ENCODE peak calls at places on chromosomes 6 and 20, in four cellular contexts. One of them, this sample, is unnamed.
A peak's percentile ranks its signal among the peaks of the same experiment; 100 is the strongest.

GRCh38 chr6:89433637-89434499 is 916 bp downstream of the ANKRD6 start:
- DNase-seq in body of pancreas: peak; percentile 27
- DNase-seq in breast epithelium: peak; percentile 34
- DNase-seq in lower leg skin: no peak
- DNase-seq in this sample: peak; percentile 20

GRCh38 chr20:62277253-62277652 is 25.5 kb upstream of the ADRM1 start:
- DNase-seq in body of pancreas: no peak
- DNase-seq in breast epithelium: no peak
- DNase-seq in lower leg skin: no peak
- DNase-seq in this sample: no peak

GRCh38 chr20:11451793-11452291 is 465.9 kb upstream of the BTBD3 start:
- DNase-seq in body of pancreas: no peak
- DNase-seq in breast epithelium: no peak
- DNase-seq in lower leg skin: no peak
- DNase-seq in this sample: no peak

GRCh38 chr20:45833883-45834796 is 541 bp downstream of the SNX21 start:
- DNase-seq in body of pancreas: peak; percentile 57
- DNase-seq in breast epithelium: peak; percentile 61
- DNase-seq in lower leg skin: peak; percentile 73
- DNase-seq in this sample: peak; percentile 75

GRCh38 chr20:3654326-3655031 is 8.7 kb downstream of the GFRA4 start:
- DNase-seq in body of pancreas: peak; percentile 6
- DNase-seq in breast epithelium: no peak
- DNase-seq in lower leg skin: no peak
- DNase-seq in this sample: no peak

GRCh38 chr6:169420912-169421543 is 167.4 kb upstream of the THBS2 start:
- DNase-seq in body of pancreas: peak; percentile 38
- DNase-seq in breast epithelium: no peak
- DNase-seq in lower leg skin: no peak
- DNase-seq in this sample: peak; percentile 50

GRCh38 chr6:47352966-47353365 is 43.3 kb upstream of the TNFRSF21 start:
- DNase-seq in body of pancreas: no peak
- DNase-seq in breast epithelium: no peak
- DNase-seq in lower leg skin: no peak
- DNase-seq in this sample: no peak

GRCh38 chr6:11380969-11381744 is 148.7 kb upstream of the NEDD9 start:
- DNase-seq in body of pancreas: no peak
- DNase-seq in breast epithelium: no peak
- DNase-seq in lower leg skin: no peak
- DNase-seq in this sample: no peak

GRCh38 chr20:61659652-61660346 is 405.9 kb downstream of the TAF4 start:
- DNase-seq in body of pancreas: no peak
- DNase-seq in breast epithelium: no peak
- DNase-seq in lower leg skin: no peak
- DNase-seq in this sample: no peak

GRCh38 chr6:18488526-18489270 is 101.5 kb downstream of the RNF144B start:
- DNase-seq in body of pancreas: no peak
- DNase-seq in breast epithelium: peak; percentile 57
- DNase-seq in lower leg skin: no peak
- DNase-seq in this sample: no peak

GRCh38 chr6:52162940-52163908 is 23.0 kb upstream of the IL17A start:
- DNase-seq in body of pancreas: no peak
- DNase-seq in breast epithelium: no peak
- DNase-seq in lower leg skin: no peak
- DNase-seq in this sample: no peak

GRCh38 chr6:130587778-130588520 is 222.1 kb downstream of the TMEM200A start:
- DNase-seq in body of pancreas: no peak
- DNase-seq in breast epithelium: no peak
- DNase-seq in lower leg skin: no peak
- DNase-seq in this sample: no peak

GRCh38 chr6:14062345-14063029 is 55.1 kb upstream of the CD83 start:
- DNase-seq in body of pancreas: no peak
- DNase-seq in breast epithelium: no peak
- DNase-seq in lower leg skin: no peak
- DNase-seq in this sample: no peak

GRCh38 chr6:916160-916559 is 223.2 kb upstream of the EXOC2 start:
- DNase-seq in body of pancreas: no peak
- DNase-seq in breast epithelium: no peak
- DNase-seq in lower leg skin: no peak
- DNase-seq in this sample: no peak

GRCh38 chr6:147194652-147195403 is 9.4 kb upstream of the STXBP5 start:
- DNase-seq in body of pancreas: no peak
- DNase-seq in breast epithelium: no peak
- DNase-seq in lower leg skin: no peak
- DNase-seq in this sample: no peak

GRCh38 chr20:34368547-34368946 is 5.5 kb downstream of the ITCH start:
- DNase-seq in body of pancreas: no peak
- DNase-seq in breast epithelium: no peak
- DNase-seq in lower leg skin: no peak
- DNase-seq in this sample: no peak

GRCh38 chr6:25959890-25960531 is 2.6 kb upstream of the TRIM38 start:
- DNase-seq in body of pancreas: no peak
- DNase-seq in breast epithelium: no peak
- DNase-seq in lower leg skin: no peak
- DNase-seq in this sample: no peak

GRCh38 chr6:50185006-50185405 is 135.3 kb upstream of the DEFB112 start:
- DNase-seq in body of pancreas: no peak
- DNase-seq in breast epithelium: no peak
- DNase-seq in lower leg skin: no peak
- DNase-seq in this sample: no peak

GRCh38 chr6:139149383-139149782 is 14.5 kb downstream of the HECA start:
- DNase-seq in body of pancreas: no peak
- DNase-seq in breast epithelium: no peak
- DNase-seq in lower leg skin: no peak
- DNase-seq in this sample: no peak

GRCh38 chr20:4040283-4041179 is 25.2 kb upstream of the RNF24 start:
- DNase-seq in body of pancreas: no peak
- DNase-seq in breast epithelium: no peak
- DNase-seq in lower leg skin: no peak
- DNase-seq in this sample: peak; percentile 29

GRCh38 chr6:160221423-160221822 is 37.2 kb downstream of the SLC22A2 start:
- DNase-seq in body of pancreas: no peak
- DNase-seq in breast epithelium: no peak
- DNase-seq in lower leg skin: no peak
- DNase-seq in this sample: no peak

GRCh38 chr20:21104921-21105320 is 1.2 kb downstream of the LINC00237 start:
- DNase-seq in body of pancreas: no peak
- DNase-seq in breast epithelium: no peak
- DNase-seq in lower leg skin: no peak
- DNase-seq in this sample: no peak

GRCh38 chr6:159727717-159728440 is 573 bp downstream of the WTAP start:
- DNase-seq in body of pancreas: no peak
- DNase-seq in breast epithelium: peak; percentile 24
- DNase-seq in lower leg skin: no peak
- DNase-seq in this sample: no peak

GRCh38 chr6:127146935-127147334 is 28.5 kb downstream of the RSPO3 start:
- DNase-seq in body of pancreas: no peak
- DNase-seq in breast epithelium: no peak
- DNase-seq in lower leg skin: no peak
- DNase-seq in this sample: no peak

GRCh38 chr6:33627876-33628275 is 6.8 kb downstream of the ITPR3 start:
- DNase-seq in body of pancreas: no peak
- DNase-seq in breast epithelium: no peak
- DNase-seq in lower leg skin: no peak
- DNase-seq in this sample: peak; percentile 65

GRCh38 chr20:57476073-57476526 is 48.8 kb downstream of the CTCFL start:
- DNase-seq in body of pancreas: no peak
- DNase-seq in breast epithelium: no peak
- DNase-seq in lower leg skin: no peak
- DNase-seq in this sample: no peak

GRCh38 chr6:76481101-76481500 is 408.6 kb upstream of the IMPG1 start:
- DNase-seq in body of pancreas: no peak
- DNase-seq in breast epithelium: no peak
- DNase-seq in lower leg skin: no peak
- DNase-seq in this sample: peak; percentile 9

GRCh38 chr20:47018381-47018780 is 123.7 kb downstream of the EYA2 start:
- DNase-seq in body of pancreas: no peak
- DNase-seq in breast epithelium: no peak
- DNase-seq in lower leg skin: no peak
- DNase-seq in this sample: no peak

GRCh38 chr6:66496659-66497058 is 789.6 kb upstream of the EYS start:
- DNase-seq in body of pancreas: no peak
- DNase-seq in breast epithelium: no peak
- DNase-seq in lower leg skin: no peak
- DNase-seq in this sample: no peak

GRCh38 chr6:15423286-15423957 is 177.6 kb downstream of the JARID2 start:
- DNase-seq in body of pancreas: no peak
- DNase-seq in breast epithelium: no peak
- DNase-seq in lower leg skin: no peak
- DNase-seq in this sample: no peak

GRCh38 chr20:11686900-11687543 is 230.7 kb upstream of the BTBD3 start:
- DNase-seq in body of pancreas: peak; percentile 58
- DNase-seq in breast epithelium: no peak
- DNase-seq in lower leg skin: no peak
- DNase-seq in this sample: peak; percentile 30

GRCh38 chr6:15264902-15265761 is 19.3 kb downstream of the JARID2 start:
- DNase-seq in body of pancreas: no peak
- DNase-seq in breast epithelium: no peak
- DNase-seq in lower leg skin: no peak
- DNase-seq in this sample: no peak

GRCh38 chr6:54068694-54069093 is 42.5 kb upstream of the MLIP start:
- DNase-seq in body of pancreas: no peak
- DNase-seq in breast epithelium: no peak
- DNase-seq in lower leg skin: no peak
- DNase-seq in this sample: no peak

GRCh38 chr20:18989736-18990474 is 176.3 kb downstream of the SCP2D1 start:
- DNase-seq in body of pancreas: no peak
- DNase-seq in breast epithelium: peak; percentile 30
- DNase-seq in lower leg skin: peak; percentile 52
- DNase-seq in this sample: peak; percentile 19

GRCh38 chr6:158471339-158471738 is 88.6 kb upstream of the TMEM181 start:
- DNase-seq in body of pancreas: no peak
- DNase-seq in breast epithelium: no peak
- DNase-seq in lower leg skin: no peak
- DNase-seq in this sample: no peak

GRCh38 chr6:16248271-16248670 is 9.9 kb downstream of the GMPR start:
- DNase-seq in body of pancreas: no peak
- DNase-seq in breast epithelium: no peak
- DNase-seq in lower leg skin: no peak
- DNase-seq in this sample: no peak

GRCh38 chr6:44058617-44059358 is 68.5 kb downstream of the MRPL14 start:
- DNase-seq in body of pancreas: no peak
- DNase-seq in breast epithelium: peak; percentile 95
- DNase-seq in lower leg skin: peak; percentile 90
- DNase-seq in this sample: peak; percentile 64

GRCh38 chr20:37095609-37096414 is at the start of gene RBL1:
- DNase-seq in body of pancreas: peak; percentile 83
- DNase-seq in breast epithelium: peak; percentile 48
- DNase-seq in lower leg skin: peak; percentile 67
- DNase-seq in this sample: peak; percentile 85
- TF ChIP-seq POLR2A in body of pancreas: peak; percentile 50
- TF ChIP-seq POLR2A in breast epithelium: no peak
- TF ChIP-seq POLR2A in lower leg skin: no peak
- TF ChIP-seq POLR2A in this sample: peak; percentile 51

GRCh38 chr6:37432916-37433656 is at the start of gene CMTR1:
- DNase-seq in body of pancreas: peak; percentile 95
- DNase-seq in breast epithelium: peak; percentile 87
- DNase-seq in lower leg skin: peak; percentile 89
- DNase-seq in this sample: peak; percentile 97
- TF ChIP-seq POLR2A in body of pancreas: peak; percentile 85
- TF ChIP-seq POLR2A in breast epithelium: peak; percentile 53
- TF ChIP-seq POLR2A in lower leg skin: no peak
- TF ChIP-seq POLR2A in this sample: peak; percentile 78

DNA sequence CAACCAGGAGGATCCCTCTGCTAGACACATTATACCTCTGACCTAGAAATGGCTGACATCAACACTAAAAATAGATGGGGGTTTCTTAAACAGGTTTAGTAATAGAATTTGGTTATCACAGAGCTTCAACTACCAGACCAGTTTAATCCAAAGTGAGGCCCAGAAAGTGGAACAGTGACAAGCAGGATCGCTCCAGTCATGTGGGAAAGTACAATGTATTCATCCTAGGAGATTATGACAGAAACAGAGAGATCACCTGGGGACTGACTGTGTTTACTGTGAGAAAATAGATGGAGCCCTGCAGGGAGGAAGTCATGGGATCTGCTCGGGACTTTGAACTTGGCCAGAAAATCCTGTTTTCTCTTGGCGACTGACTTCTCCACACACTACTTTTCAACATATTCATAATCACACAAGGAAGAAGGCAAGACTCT is 238.7 kb upstream of the SOX4 start:
- DNase-seq in body of pancreas: no peak
- DNase-seq in breast epithelium: peak; percentile 42
- DNase-seq in lower leg skin: no peak
- DNase-seq in this sample: peak; percentile 17
- TF ChIP-seq POLR2A in body of pancreas: no peak
- TF ChIP-seq POLR2A in breast epithelium: no peak
- TF ChIP-seq POLR2A in lower leg skin: no peak
- TF ChIP-seq POLR2A in this sample: no peak

GRCh38 chr20:327041-327945 is 1.9 kb downstream of the SOX12 start:
- DNase-seq in body of pancreas: peak; percentile 75
- DNase-seq in breast epithelium: peak; percentile 87
- DNase-seq in lower leg skin: peak; percentile 66
- DNase-seq in this sample: peak; percentile 84

GRCh38 chr20:326645-327031 is 1.3 kb downstream of the SOX12 start:
- DNase-seq in body of pancreas: no peak
- DNase-seq in breast epithelium: peak; percentile 30
- DNase-seq in lower leg skin: peak; percentile 24
- DNase-seq in this sample: peak; percentile 31

GRCh38 chr20:325043-325888 is at the start of gene SOX12:
- DNase-seq in body of pancreas: peak; percentile 98
- DNase-seq in breast epithelium: peak; percentile 95
- DNase-seq in lower leg skin: peak; percentile 95
- DNase-seq in this sample: peak; percentile 99

GRCh38 chr20:324177-325042 is 942 bp upstream of the SOX12 start:
- DNase-seq in body of pancreas: peak; percentile 92
- DNase-seq in breast epithelium: peak; percentile 80
- DNase-seq in lower leg skin: peak; percentile 86
- DNase-seq in this sample: peak; percentile 96

GRCh38 chr20:325889-326644 is 715 bp downstream of the SOX12 start:
- DNase-seq in body of pancreas: peak; percentile 62
- DNase-seq in breast epithelium: peak; percentile 69
- DNase-seq in lower leg skin: peak; percentile 57
- DNase-seq in this sample: peak; percentile 58
- TF ChIP-seq POLR2A in body of pancreas: no peak
- TF ChIP-seq POLR2A in breast epithelium: no peak
- TF ChIP-seq POLR2A in lower leg skin: no peak
- TF ChIP-seq POLR2A in this sample: no peak

This sample was measured in transverse colon.